ENCODE peak calls at places on chromosomes 7 and 10, in seven cellular contexts. A is cardiac muscle cell; Z is activated naive CD4-positive, alpha-beta T cell; P is foreskin fibroblast; O is stimulated activated CD8-positive, alpha-beta memory T cell treated with anti-CD3 and anti-CD28 coated beads, Interleukin-12 subunit alpha, Interleukin-12 subunit beta, amount 100 ng/mL, for 4 hours; C is esophagus squamous epithelium; L is chondrocyte. X is an unnamed sample.
A peak's percentile ranks its signal among the peaks of the same experiment; 100 is the strongest.

GRCh38 chr7:69196593-69196992 is 401.7 kb upstream of the AUTS2 start:
- DNase-seq in C (no peak), O (no peak), Z (no peak), A (no peak), P (no peak), L (no peak), X (no peak)

GRCh38 chr7:96968981-96969380 is 36.4 kb upstream of the DLX6 start:
- DNase-seq in O (no peak), Z (no peak), L (no peak), C (no peak), A (no peak), P (no peak), X (no peak)

GRCh38 chr7:69246758-69247157 is 351.5 kb upstream of the AUTS2 start:
- DNase-seq in O (no peak), Z (no peak), L (no peak), C (no peak), A (no peak), P (no peak), X (no peak)

GRCh38 chr10:117936136-117936535 is 110.6 kb downstream of the RAB11FIP2 start:
- DNase-seq in L (no peak), A (peak; percentile 34), C (no peak), O (no peak), P (peak; percentile 86), Z (no peak), X (peak; percentile 84)

GRCh38 chr7:74013539-74014272 is 14.3 kb upstream of the ELN start:
- DNase-seq in O (no peak), C (no peak), Z (no peak), L (no peak), A (no peak), P (no peak), X (no peak)

GRCh38 chr10:33100996-33101747 is 143.1 kb upstream of the ITGB1 start:
- DNase-seq in P (no peak), Z (no peak), C (no peak), O (no peak), A (no peak), L (no peak), X (no peak)

GRCh38 chr10:3408603-3409365 is 236.2 kb upstream of the PITRM1 start:
- DNase-seq in A (no peak), C (no peak), Z (no peak), P (no peak), L (no peak), O (no peak), X (no peak)

GRCh38 chr10:16732376-16732775 is 84.8 kb downstream of the RSU1 start:
- DNase-seq in C (no peak), O (no peak), Z (no peak), P (peak; percentile 8), A (no peak), L (no peak), X (no peak)

GRCh38 chr7:94391716-94392390 is 2.8 kb upstream of the COL1A2 start:
- DNase-seq in Z (no peak), C (no peak), L (no peak), P (peak; percentile 84), A (peak; percentile 56), O (no peak), X (no peak)

X was measured in GM04503.